ENCODE peak calls at places on chromosome 1, in four cellular contexts. T is HepG2, D is transverse colon, P is testis. X is an unnamed sample.

GRCh38 chr1:14369526-14370213 is 228.8 kb upstream of the KAZN start:
- DNase-seq in T (no peak), D (no peak), P (no peak), X (no peak)

GRCh38 chr1:7549277-7549676 is 221.8 kb upstream of the VAMP3 start:
- DNase-seq in T (no peak), D (no peak), P (no peak), X (peak; percentile 82)

GRCh38 chr1:1149416-1149815 is 24.3 kb upstream of the TTLL10 start:
- DNase-seq in T (no peak), D (no peak), P (no peak), X (no peak)

GRCh38 chr1:185936641-185937040 is 202.4 kb downstream of the HMCN1 start:
- DNase-seq in T (no peak), D (no peak), P (no peak), X (no peak)

GRCh38 chr1:51616903-51617708 is at the start of gene OSBPL9:
- DNase-seq in T (peak; percentile 83), D (peak; percentile 92), P (peak; percentile 96), X (peak; percentile 91)

GRCh38 chr1:22751124-22751531 is 40.5 kb downstream of the EPHB2 start:
- DNase-seq in T (no peak), D (peak; percentile 24), P (no peak), X (no peak)

GRCh38 chr1:60746278-60746761 is 336.0 kb upstream of the NFIA start:
- DNase-seq in T (no peak), D (no peak), P (no peak), X (no peak)

GRCh38 chr1:227004796-227005195 is 64.7 kb downstream of the COQ8A start:
- DNase-seq in T (no peak), D (no peak), P (no peak), X (no peak)

GRCh38 chr1:109543283-109543987 is 3.8 kb downstream of the GPR61 start:
- DNase-seq in T (no peak), D (no peak), P (no peak), X (no peak)

GRCh38 chr1:14784790-14785773 is 186.6 kb downstream of the KAZN start:
- DNase-seq in T (no peak), D (no peak), P (peak; percentile 42), X (no peak)

GRCh38 chr1:197725044-197725443 is 50.2 kb downstream of the DENND1B start:
- DNase-seq in T (peak; percentile 9), D (no peak), P (no peak), X (peak; percentile 48)

GRCh38 chr1:207823880-207824566 is 72.2 kb downstream of the CD46 start:
- DNase-seq in T (peak; percentile 86), D (peak; percentile 84), P (peak; percentile 88), X (peak; percentile 62)
- TF ChIP-seq POLR2A in T (no peak), D (peak; percentile 96), P (peak; percentile 64), X (no peak)

GRCh38 chr1:10867138-10867721 is 70.8 kb upstream of the CASZ1 start:
- DNase-seq in T (no peak), D (peak; percentile 69), P (peak; percentile 79), X (peak; percentile 64)
- TF ChIP-seq CTCF in T (peak; percentile 49), D (peak; percentile 83), P (peak; percentile 72), X (peak; percentile 14)

GRCh38 chr1:202014915-202015676 is 4.7 kb downstream of the ELF3 start:
- DNase-seq in T (no peak), D (peak; percentile 54), P (no peak), X (no peak)

GRCh38 chr1:202015677-202015952 is 5.2 kb downstream of the ELF3 start:
- DNase-seq in T (no peak), D (peak; percentile 45), P (no peak), X (no peak)

GRCh38 chr1:202016717-202017384 is 6.5 kb downstream of the ELF3 start:
- DNase-seq in T (no peak), D (peak; percentile 39), P (no peak), X (no peak)

GRCh38 chr1:202017385-202018225 is 7.2 kb downstream of the ELF3 start:
- DNase-seq in T (no peak), D (peak; percentile 91), P (no peak), X (no peak)

GRCh38 chr1:202016022-202016624 is 5.7 kb downstream of the ELF3 start:
- DNase-seq in T (no peak), D (peak; percentile 57), P (no peak), X (no peak)
- TF ChIP-seq POLR2A in T (peak; percentile 23), D (peak; percentile 54), P (no peak), X (no peak)

GRCh38 chr1:193070395-193070753 is 11.0 kb downstream of the RO60 start:
- DNase-seq in T (no peak), D (no peak), P (no peak), X (peak; percentile 45)
- TF ChIP-seq CTCF in T (no peak), D (no peak), P (no peak), X (no peak)

GRCh38 chr1:28882009-28882628 is 32.2 kb upstream of the EPB41 start:
- DNase-seq in T (peak; percentile 87), D (peak; percentile 91), P (peak; percentile 87), X (peak; percentile 85)
- TF ChIP-seq POLR2A in T (no peak), D (no peak), P (no peak), X (no peak)

DNA sequence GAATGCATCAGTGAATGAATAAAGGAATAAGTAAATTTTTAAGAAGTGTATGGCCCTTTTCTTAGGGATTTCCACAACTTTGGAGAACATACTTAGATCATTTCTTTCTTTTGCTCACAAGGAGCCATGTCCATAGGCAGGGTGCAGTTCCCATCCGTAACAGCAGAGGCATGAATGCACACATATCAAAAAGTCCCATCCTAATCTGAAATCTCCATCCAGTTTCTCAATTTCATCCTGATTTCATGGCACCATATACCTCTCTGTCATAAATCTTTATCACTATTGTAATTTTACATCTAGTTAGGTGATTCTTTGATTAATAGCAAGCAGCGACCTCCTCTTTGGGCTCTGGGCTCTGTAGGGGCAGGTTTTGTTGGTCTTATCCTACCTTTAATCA is 359.2 kb downstream of the RRAGC start:
- DNase-seq in T (no peak), D (no peak), P (no peak), X (no peak)
- TF ChIP-seq CTCF in T (no peak), D (peak; percentile 11), P (no peak), X (peak; percentile 18)

GRCh38 chr1:155017021-155017945 is 14.7 kb downstream of the ZBTB7B start:
- DNase-seq in T (peak; percentile 88), D (peak; percentile 96), P (peak; percentile 83), X (peak; percentile 95)
- TF ChIP-seq POLR2A in T (peak; percentile 42), D (peak; percentile 58), P (no peak), X (no peak)

GRCh38 chr1:100134872-100135271 is 1.9 kb downstream of the TRMT13 start:
- DNase-seq in T (peak; percentile 13), D (no peak), P (no peak), X (peak; percentile 24)
- TF ChIP-seq CTCF in T (peak; percentile 34), D (no peak), P (no peak), X (no peak)

GRCh38 chr1:157145081-157145480 is 6.9 kb upstream of the ETV3 start:
- DNase-seq in T (no peak), D (no peak), P (no peak), X (no peak)

GRCh38 chr1:157146244-157146643 is 8.0 kb upstream of the ETV3 start:
- DNase-seq in T (no peak), D (no peak), P (no peak), X (no peak)

GRCh38 chr1:157147906-157148717 is 9.9 kb upstream of the ETV3 start:
- DNase-seq in T (no peak), D (no peak), P (no peak), X (peak; percentile 62)

GRCh38 chr1:157144509-157144908 is 6.3 kb upstream of the ETV3 start:
- DNase-seq in T (no peak), D (no peak), P (no peak), X (no peak)

DNA sequence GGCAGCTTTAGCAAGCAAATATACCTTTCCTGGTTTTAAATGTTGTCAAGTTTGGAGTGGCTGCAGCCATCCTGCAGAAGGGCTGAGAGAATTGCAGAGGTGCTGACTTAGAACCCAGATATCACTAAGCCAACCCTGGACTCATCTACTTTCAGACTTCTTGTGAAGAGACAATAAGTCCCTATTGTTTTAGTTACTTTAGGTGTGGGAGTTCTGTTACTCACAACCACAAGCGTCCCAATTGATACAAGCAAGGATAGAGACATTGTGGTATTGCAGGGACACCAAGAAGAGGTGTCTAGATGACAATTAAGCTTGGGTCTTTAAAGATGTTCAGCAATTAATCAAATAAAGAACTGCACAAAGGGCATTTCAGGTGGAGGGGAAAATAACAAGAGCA is 8.8 kb upstream of the ETV3 start:
- DNase-seq in T (no peak), D (no peak), P (no peak), X (no peak)
- TF ChIP-seq POLR2A in T (no peak), D (no peak), P (no peak), X (no peak)

GRCh38 chr1:208164609-208165008 is 79.6 kb downstream of the PLXNA2 start:
- DNase-seq in T (no peak), D (no peak), P (no peak), X (no peak)
- TF ChIP-seq CTCF in T (no peak), D (no peak), P (no peak), X (no peak)

X was measured in NB4.